ENCODE peak calls at places on chromosomes 16 and 17, in eight cellular contexts. Y is ELR, T is substantia nigra, F is NCI-H460, M is NCI-H1105, R is Caco-2, B is omental fat pad, L is kidney. H is an unnamed sample.
A peak's percentile ranks its signal among the peaks of the same experiment; 100 is the strongest.

GRCh38 chr16:87762071-87762571 is 3.7 kb downstream of the KLHDC4 start:
- DNase-seq in R (no peak), T (no peak), Y (no peak), B (no peak), L (no peak), M (no peak), F (no peak), H (no peak)

GRCh38 chr16:58449768-58450167 is 50.2 kb upstream of the NDRG4 start:
- DNase-seq in M (no peak), T (no peak), F (no peak), R (no peak), L (no peak), Y (no peak), B (no peak), H (no peak)

GRCh38 chr17:63699638-63700527 is at the start of gene LIMD2:
- DNase-seq in R (no peak), L (peak; percentile 92), F (no peak), M (peak; percentile 56), B (no peak), T (no peak), Y (peak; percentile 51), H (peak; percentile 83)

GRCh38 chr16:72877374-72878028 is 170.4 kb downstream of the ZFHX3 start:
- DNase-seq in T (no peak), F (peak; percentile 26), M (no peak), R (peak; percentile 92), B (no peak), L (no peak), Y (peak; percentile 98), H (no peak)

GRCh38 chr17:17235212-17236174 is 1.5 kb downstream of the FLCN start:
- DNase-seq in L (no peak), B (no peak), R (no peak), T (peak; percentile 13), F (no peak), M (no peak), Y (peak; percentile 70), H (no peak)

GRCh38 chr17:4796550-4796915 is 569 bp downstream of the PSMB6 start:
- DNase-seq in L (no peak), M (peak; percentile 21), F (no peak), T (no peak), R (no peak), Y (peak; percentile 70), B (no peak), H (peak; percentile 57)

GRCh38 chr16:57817680-57818079 is 15.4 kb upstream of the KIFC3 start:
- DNase-seq in R (no peak), M (no peak), L (no peak), F (no peak), Y (no peak), T (no peak), B (no peak), H (no peak)

GRCh38 chr16:21159281-21159951 is 942 bp downstream of the LDAF1 start:
- DNase-seq in T (no peak), B (peak; percentile 24), F (no peak), Y (peak; percentile 18), M (no peak), R (peak; percentile 50), L (peak; percentile 89), H (peak; percentile 55)

GRCh38 chr16:11032000-11032921 is 87.9 kb downstream of the CLEC16A start:
- DNase-seq in F (no peak), R (no peak), M (no peak), Y (no peak), B (no peak), L (no peak), T (no peak), H (no peak)

GRCh38 chr17:3827124-3827773 is 18.8 kb downstream of the NCBP3 start:
- DNase-seq in R (peak; percentile 41), L (no peak), M (no peak), F (peak; percentile 77), T (peak; percentile 77), Y (peak; percentile 80), B (peak; percentile 50), H (peak; percentile 63)

GRCh38 chr17:21679256-21680146 is 12.8 kb upstream of the KCNJ18 start:
- DNase-seq in B (no peak), R (peak; percentile 37), F (no peak), Y (no peak), T (no peak), L (peak; percentile 71), M (no peak), H (no peak)

GRCh38 chr16:49335828-49336227 is 37.8 kb upstream of the C16orf78 start:
- DNase-seq in F (no peak), R (no peak), M (no peak), T (no peak), L (no peak), B (no peak), Y (no peak), H (no peak)

GRCh38 chr17:21689604-21690003 is 2.7 kb upstream of the KCNJ18 start:
- DNase-seq in F (no peak), T (no peak), Y (peak; percentile 90), M (no peak), R (no peak), B (no peak), L (peak; percentile 55), H (no peak)

GRCh38 chr16:2142942-2143868 is 5.2 kb upstream of the RAB26 start:
- DNase-seq in M (no peak), T (no peak), R (peak; percentile 34), F (no peak), B (no peak), L (no peak), Y (no peak), H (no peak)

GRCh38 chr16:75287708-75288107 is 36.3 kb upstream of the BCAR1 start:
- DNase-seq in T (no peak), F (no peak), M (no peak), L (no peak), Y (no peak), R (no peak), B (no peak), H (no peak)

GRCh38 chr17:79160980-79161621 is 86.5 kb downstream of the ENGASE start:
- DNase-seq in Y (peak; percentile 44), F (no peak), B (no peak), R (no peak), T (no peak), M (no peak), L (no peak), H (no peak)

GRCh38 chr17:559699-560378 is 154.8 kb downstream of the VPS53 start:
- DNase-seq in L (no peak), Y (peak; percentile 94), B (no peak), M (no peak), T (no peak), R (no peak), F (peak; percentile 38), H (no peak)

GRCh38 chr17:82366749-82367148 is 4.8 kb upstream of the UTS2R start:
- DNase-seq in F (no peak), T (no peak), R (no peak), L (no peak), M (no peak), Y (no peak), B (no peak), H (no peak)

GRCh38 chr17:15377200-15377599 is 35.8 kb upstream of the TEKT3 start:
- DNase-seq in R (no peak), B (no peak), T (no peak), L (no peak), Y (peak; percentile 83), M (no peak), F (no peak), H (no peak)

GRCh38 chr16:66434619-66435430 is 7.7 kb downstream of the BEAN1 start:
- DNase-seq in T (no peak), L (no peak), M (no peak), F (no peak), Y (no peak), B (no peak), R (no peak), H (no peak)

GRCh38 chr17:32259596-32259995 is 6.0 kb upstream of the RHBDL3 start:
- DNase-seq in F (no peak), Y (peak; percentile 60), B (no peak), L (peak; percentile 41), M (no peak), T (peak; percentile 57), R (no peak), H (no peak)

GRCh38 chr17:63697341-63698286 is 2.3 kb downstream of the LIMD2 start:
- DNase-seq in R (no peak), M (peak; percentile 8), T (no peak), Y (peak; percentile 48), B (no peak), F (peak; percentile 36), L (peak; percentile 85), H (no peak)

GRCh38 chr17:67469208-67469980 is 92.3 kb downstream of the PITPNC1 start:
- DNase-seq in R (no peak), T (no peak), B (no peak), L (no peak), Y (no peak), F (no peak), M (no peak), H (no peak)

GRCh38 chr17:73308017-73308823 is 3.6 kb downstream of the CDC42EP4 start:
- DNase-seq in R (peak; percentile 88), L (peak; percentile 95), B (no peak), M (no peak), T (no peak), Y (peak; percentile 91), F (peak; percentile 88), H (no peak)

GRCh38 chr17:50118076-50118827 is 11.7 kb downstream of the SAMD14 start:
- DNase-seq in M (no peak), R (peak; percentile 48), L (no peak), T (no peak), B (no peak), Y (no peak), F (no peak), H (no peak)

GRCh38 chr16:2024026-2024425 is 2.7 kb upstream of the NHERF2 start:
- DNase-seq in M (no peak), F (no peak), R (no peak), Y (no peak), B (no peak), T (no peak), L (no peak), H (no peak)

GRCh38 chr16:4914528-4915225 is 22.3 kb downstream of the PPL start:
- DNase-seq in M (no peak), Y (no peak), T (no peak), L (no peak), B (no peak), F (no peak), R (no peak), H (no peak)

GRCh38 chr17:55441544-55441943 is 19.9 kb upstream of the MMD start:
- DNase-seq in L (no peak), F (no peak), B (no peak), M (no peak), T (no peak), Y (no peak), R (no peak), H (no peak)

GRCh38 chr17:52762794-52763167 is 604.3 kb upstream of the CA10 start:
- DNase-seq in M (no peak), F (no peak), B (no peak), T (no peak), L (no peak), Y (no peak), R (no peak), H (no peak)

GRCh38 chr16:85436636-85437160 is 176.4 kb upstream of the GSE1 start:
- DNase-seq in T (no peak), R (peak; percentile 94), F (no peak), L (no peak), Y (no peak), M (no peak), B (no peak), H (peak; percentile 73)